ENCODE peak calls at places on chromosomes 4 and X, in five cellular contexts. One of them, this sample, is unnamed.

GRCh38 chr4:82886145-82886942 is 4.6 kb downstream of the SEC31A start:
- DNase-seq in lower lobe of right lung: no peak
- DNase-seq in A549: no peak
- DNase-seq in psoas muscle: no peak
- DNase-seq in esophagus squamous epithelium: no peak
- DNase-seq in this sample: no peak

GRCh38 chrX:15299945-15300851 is 15.2 kb downstream of the ASB11 start:
- DNase-seq in lower lobe of right lung: no peak
- DNase-seq in esophagus squamous epithelium: no peak
- DNase-seq in A549: peak
- DNase-seq in psoas muscle: no peak
- DNase-seq in this sample: peak

GRCh38 chrX:31847773-31848172 is 775.9 kb upstream of the FTHL17 start:
- DNase-seq in A549: no peak
- DNase-seq in psoas muscle: no peak
- DNase-seq in esophagus squamous epithelium: no peak
- DNase-seq in lower lobe of right lung: no peak
- DNase-seq in this sample: no peak

GRCh38 chrX:19535481-19535880 is 20.2 kb upstream of the MAP3K15 start:
- DNase-seq in esophagus squamous epithelium: no peak
- DNase-seq in A549: peak
- DNase-seq in lower lobe of right lung: no peak
- DNase-seq in psoas muscle: no peak
- DNase-seq in this sample: peak

GRCh38 chr4:8587469-8588195 is 4.9 kb upstream of the CPZ start:
- DNase-seq in lower lobe of right lung: no peak
- DNase-seq in esophagus squamous epithelium: no peak
- DNase-seq in psoas muscle: no peak
- DNase-seq in A549: no peak
- DNase-seq in this sample: no peak

GRCh38 chr4:186693159-186693815 is 30.4 kb downstream of the FAT1 start:
- DNase-seq in lower lobe of right lung: peak
- DNase-seq in esophagus squamous epithelium: no peak
- DNase-seq in A549: peak
- DNase-seq in psoas muscle: peak
- DNase-seq in this sample: no peak

GRCh38 chrX:11899091-11899490 is 141.1 kb downstream of the MSL3 start:
- DNase-seq in esophagus squamous epithelium: no peak
- DNase-seq in psoas muscle: no peak
- DNase-seq in lower lobe of right lung: no peak
- DNase-seq in A549: no peak
- DNase-seq in this sample: no peak

GRCh38 chrX:105820247-105820646 is 2.1 kb upstream of the NRK start:
- DNase-seq in psoas muscle: no peak
- DNase-seq in esophagus squamous epithelium: no peak
- DNase-seq in A549: no peak
- DNase-seq in lower lobe of right lung: no peak
- DNase-seq in this sample: no peak

GRCh38 chrX:7412840-7413239 is 264.9 kb upstream of the PUDP start:
- DNase-seq in A549: no peak
- DNase-seq in lower lobe of right lung: no peak
- DNase-seq in psoas muscle: no peak
- DNase-seq in esophagus squamous epithelium: no peak
- DNase-seq in this sample: no peak

GRCh38 chr4:159240690-159241089 is 137.8 kb downstream of the RAPGEF2 start:
- DNase-seq in lower lobe of right lung: no peak
- DNase-seq in A549: no peak
- DNase-seq in psoas muscle: no peak
- DNase-seq in esophagus squamous epithelium: no peak
- DNase-seq in this sample: no peak

GRCh38 chrX:41391606-41392005 is 55.5 kb upstream of the NYX start:
- DNase-seq in psoas muscle: no peak
- DNase-seq in lower lobe of right lung: peak
- DNase-seq in esophagus squamous epithelium: no peak
- DNase-seq in A549: no peak
- DNase-seq in this sample: no peak

GRCh38 chrX:74465424-74465823 is 44.1 kb downstream of the SLC16A2 start:
- DNase-seq in A549: no peak
- DNase-seq in psoas muscle: no peak
- DNase-seq in esophagus squamous epithelium: no peak
- DNase-seq in lower lobe of right lung: no peak
- DNase-seq in this sample: no peak

DNA sequence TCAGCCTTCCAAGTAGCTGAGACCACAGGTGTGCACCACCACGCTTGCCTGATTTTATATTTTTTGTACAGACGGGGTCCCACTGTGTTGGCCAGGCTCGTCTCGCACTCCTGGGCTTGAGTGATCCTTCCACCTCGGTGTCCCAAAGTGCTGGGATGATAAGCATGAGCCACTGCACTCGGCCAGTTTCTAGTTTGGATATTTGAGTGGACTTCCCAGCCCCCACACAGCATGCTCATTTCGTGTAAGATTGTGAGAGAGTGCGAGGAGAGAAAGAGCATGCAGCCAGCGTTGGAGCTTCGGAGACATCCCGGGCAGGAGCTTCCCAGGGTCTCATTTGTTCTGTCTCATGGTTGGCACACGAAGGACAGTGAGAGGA is 31.8 kb downstream of the ARSD start:
- DNase-seq in lower lobe of right lung: no peak
- DNase-seq in A549: no peak
- DNase-seq in esophagus squamous epithelium: no peak
- DNase-seq in psoas muscle: no peak
- DNase-seq in this sample: no peak
- H3K27ac ChIP-seq in lower lobe of right lung: peak
- H3K27ac ChIP-seq in A549: peak
- H3K27ac ChIP-seq in esophagus squamous epithelium: peak
- H3K27ac ChIP-seq in psoas muscle: no peak
- H3K27ac ChIP-seq in this sample: peak

GRCh38 chr4:137530176-137530575 is 2.1 kb downstream of the PCDH18 start:
- DNase-seq in psoas muscle: no peak
- DNase-seq in A549: no peak
- DNase-seq in lower lobe of right lung: no peak
- DNase-seq in esophagus squamous epithelium: no peak
- DNase-seq in this sample: no peak

GRCh38 chr4:137523329-137523728 is 9.0 kb downstream of the PCDH18 start:
- DNase-seq in lower lobe of right lung: no peak
- DNase-seq in A549: no peak
- DNase-seq in psoas muscle: no peak
- DNase-seq in esophagus squamous epithelium: no peak
- DNase-seq in this sample: no peak

GRCh38 chr4:137529432-137529831 is 2.9 kb downstream of the PCDH18 start:
- DNase-seq in A549: no peak
- DNase-seq in psoas muscle: no peak
- DNase-seq in lower lobe of right lung: no peak
- DNase-seq in esophagus squamous epithelium: no peak
- DNase-seq in this sample: no peak

GRCh38 chr4:137524642-137525384 is 7.5 kb downstream of the PCDH18 start:
- DNase-seq in lower lobe of right lung: no peak
- DNase-seq in esophagus squamous epithelium: no peak
- DNase-seq in psoas muscle: no peak
- DNase-seq in A549: no peak
- DNase-seq in this sample: no peak

GRCh38 chr4:137526681-137527080 is 5.6 kb downstream of the PCDH18 start:
- DNase-seq in lower lobe of right lung: no peak
- DNase-seq in esophagus squamous epithelium: no peak
- DNase-seq in psoas muscle: no peak
- DNase-seq in A549: no peak
- DNase-seq in this sample: no peak
- H3K27ac ChIP-seq in lower lobe of right lung: no peak
- H3K27ac ChIP-seq in esophagus squamous epithelium: no peak
- H3K27ac ChIP-seq in psoas muscle: no peak
- H3K27ac ChIP-seq in A549: no peak
- H3K27ac ChIP-seq in this sample: no peak

GRCh38 chrX:124257924-124258706 is 74.3 kb upstream of the TEX13D start:
- DNase-seq in esophagus squamous epithelium: no peak
- DNase-seq in psoas muscle: no peak
- DNase-seq in A549: no peak
- DNase-seq in lower lobe of right lung: no peak
- DNase-seq in this sample: no peak

GRCh38 chrX:124256209-124256608 is 76.3 kb upstream of the TEX13D start:
- DNase-seq in esophagus squamous epithelium: no peak
- DNase-seq in A549: no peak
- DNase-seq in psoas muscle: no peak
- DNase-seq in lower lobe of right lung: no peak
- DNase-seq in this sample: no peak

GRCh38 chrX:124256981-124257380 is 75.5 kb upstream of the TEX13D start:
- DNase-seq in esophagus squamous epithelium: no peak
- DNase-seq in psoas muscle: no peak
- DNase-seq in lower lobe of right lung: no peak
- DNase-seq in A549: no peak
- DNase-seq in this sample: no peak

GRCh38 chrX:124263743-124264142 is 68.7 kb upstream of the TEX13D start:
- DNase-seq in psoas muscle: no peak
- DNase-seq in lower lobe of right lung: no peak
- DNase-seq in esophagus squamous epithelium: no peak
- DNase-seq in A549: no peak
- DNase-seq in this sample: no peak

DNA sequence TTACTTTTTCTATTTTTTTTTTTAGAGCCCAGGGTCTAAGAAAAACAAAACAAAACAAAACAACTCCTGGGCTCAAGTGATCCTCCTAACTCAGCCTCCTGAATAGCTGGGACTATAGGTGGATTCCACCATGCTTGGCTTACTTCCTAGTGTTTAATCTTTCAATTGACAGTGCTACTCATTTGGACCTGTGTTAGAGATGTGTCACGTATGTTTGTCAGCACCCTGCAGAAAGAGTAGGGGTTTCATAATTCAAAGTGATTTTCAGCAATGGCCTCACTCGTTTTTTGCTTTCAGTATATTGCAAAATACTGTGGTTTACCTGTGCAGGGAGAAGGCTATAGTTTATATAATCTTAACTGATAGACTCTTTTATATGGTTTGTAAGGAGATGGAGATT is 71.6 kb upstream of the TEX13D start:
- DNase-seq in A549: no peak
- DNase-seq in psoas muscle: no peak
- DNase-seq in lower lobe of right lung: no peak
- DNase-seq in esophagus squamous epithelium: no peak
- DNase-seq in this sample: no peak
- H3K27ac ChIP-seq in A549: no peak
- H3K27ac ChIP-seq in psoas muscle: no peak
- H3K27ac ChIP-seq in lower lobe of right lung: no peak
- H3K27ac ChIP-seq in esophagus squamous epithelium: no peak
- H3K27ac ChIP-seq in this sample: no peak

DNA sequence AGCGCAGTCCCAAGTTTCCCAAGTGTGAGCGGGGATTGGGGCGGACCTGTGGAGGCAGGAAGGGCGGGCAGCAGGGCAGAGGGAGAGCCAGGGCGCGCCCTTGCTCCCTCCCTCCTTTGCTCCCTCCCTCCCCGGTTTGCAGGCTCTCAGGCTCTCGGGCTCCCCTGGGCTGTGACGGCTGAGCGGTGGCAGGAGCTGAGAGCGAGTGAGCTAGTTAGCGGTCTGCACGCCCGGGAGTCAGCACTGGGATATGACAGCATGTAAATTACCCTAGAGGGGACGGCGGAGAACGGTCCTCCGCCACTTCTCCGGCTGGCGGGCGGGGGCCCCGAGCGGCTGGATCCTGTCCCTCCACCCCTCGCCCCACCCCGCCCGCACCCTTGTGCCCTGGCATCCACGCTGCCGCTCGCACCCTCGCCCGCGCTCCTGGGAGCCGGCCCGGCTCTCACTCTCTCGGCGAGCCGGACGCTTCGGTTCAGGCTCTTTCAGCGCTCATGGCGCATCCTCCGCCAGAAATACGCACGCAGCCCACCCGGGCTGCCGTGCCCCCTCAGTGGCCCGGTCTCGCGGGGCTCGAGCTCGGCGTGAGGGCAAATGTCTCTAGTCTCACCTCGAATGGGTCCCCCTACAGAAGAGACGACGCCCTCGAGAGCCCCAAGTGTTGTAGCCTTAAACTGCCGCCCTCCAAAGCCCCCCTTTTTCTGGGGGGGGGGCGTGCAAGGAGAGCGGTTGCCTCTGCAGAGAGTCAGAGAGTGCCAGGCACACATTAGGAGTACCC is at the start of gene TSC22D3:
- DNase-seq in psoas muscle: peak
- DNase-seq in A549: peak
- DNase-seq in lower lobe of right lung: peak
- DNase-seq in esophagus squamous epithelium: peak
- DNase-seq in this sample: peak
- H3K27ac ChIP-seq in psoas muscle: peak
- H3K27ac ChIP-seq in A549: peak
- H3K27ac ChIP-seq in lower lobe of right lung: peak
- H3K27ac ChIP-seq in esophagus squamous epithelium: peak
- H3K27ac ChIP-seq in this sample: no peak

GRCh38 chr4:182447938-182448280 is 204.7 kb downstream of the TENM3 start:
- DNase-seq in psoas muscle: no peak
- DNase-seq in esophagus squamous epithelium: no peak
- DNase-seq in A549: no peak
- DNase-seq in lower lobe of right lung: no peak
- DNase-seq in this sample: no peak

GRCh38 chr4:182449960-182450359 is 206.8 kb downstream of the TENM3 start:
- DNase-seq in psoas muscle: no peak
- DNase-seq in lower lobe of right lung: no peak
- DNase-seq in esophagus squamous epithelium: no peak
- DNase-seq in A549: no peak
- DNase-seq in this sample: no peak

GRCh38 chr4:182449186-182449880 is 206.1 kb downstream of the TENM3 start:
- DNase-seq in psoas muscle: no peak
- DNase-seq in A549: peak
- DNase-seq in lower lobe of right lung: no peak
- DNase-seq in esophagus squamous epithelium: no peak
- DNase-seq in this sample: peak

GRCh38 chr4:182453830-182454229 is 210.6 kb downstream of the TENM3 start:
- DNase-seq in psoas muscle: no peak
- DNase-seq in A549: no peak
- DNase-seq in esophagus squamous epithelium: no peak
- DNase-seq in lower lobe of right lung: no peak
- DNase-seq in this sample: no peak

GRCh38 chr4:182448281-182449151 is 205.3 kb downstream of the TENM3 start:
- DNase-seq in A549: peak
- DNase-seq in esophagus squamous epithelium: peak
- DNase-seq in lower lobe of right lung: peak
- DNase-seq in psoas muscle: peak
- DNase-seq in this sample: peak
- H3K27ac ChIP-seq in A549: peak
- H3K27ac ChIP-seq in esophagus squamous epithelium: peak
- H3K27ac ChIP-seq in lower lobe of right lung: no peak
- H3K27ac ChIP-seq in psoas muscle: peak
- H3K27ac ChIP-seq in this sample: peak

This sample was measured in trophoblast cell.